ENCODE peak calls at places on chromosomes 1 and 21, in nine cellular contexts. X is fibroblast of lung; K is CD8-positive, alpha-beta T cell; M is esophagus squamous epithelium; Z is AG04450; E is psoas muscle; R is neural crest cell; H is Panc1; Q is HL-60. L is an unnamed sample.

GRCh38 chr1:33133478-33134105 is 48.3 kb downstream of the TRIM62 start:
- DNase-seq in K (no peak), Z (no peak), H (no peak), Q (no peak), R (no peak), E (no peak), M (no peak), X (no peak), L (no peak)

GRCh38 chr1:243801378-243801777 is 48.7 kb downstream of the AKT3 start:
- DNase-seq in K (no peak), Z (no peak), E (no peak), X (no peak), M (no peak), H (no peak), R (no peak), Q (no peak), L (no peak)

GRCh38 chr1:116067564-116067887 is 43.7 kb upstream of the MAB21L3 start:
- DNase-seq in E (peak), Z (no peak), M (no peak), K (no peak), H (no peak), R (no peak), Q (no peak), X (peak), L (no peak)

GRCh38 chr1:15949453-15950245 is 26.3 kb downstream of the ZBTB17 start:
- DNase-seq in Z (peak), H (no peak), E (peak), Q (peak), R (no peak), X (peak), M (peak), K (peak), L (peak)

GRCh38 chr1:108051625-108052382 is 86.8 kb upstream of the VAV3 start:
- DNase-seq in H (no peak), M (no peak), R (no peak), Q (no peak), Z (no peak), E (no peak), K (no peak), X (no peak), L (no peak)

GRCh38 chr1:218565333-218565732 is 220.2 kb downstream of the TGFB2 start:
- DNase-seq in R (no peak), Z (no peak), Q (no peak), X (peak), E (no peak), H (no peak), K (no peak), M (no peak), L (no peak)

GRCh38 chr1:11842154-11843041 is 5.2 kb downstream of the NPPA start:
- DNase-seq in Z (no peak), H (no peak), K (no peak), X (no peak), E (no peak), Q (peak), M (no peak), R (no peak), L (peak)

GRCh38 chr1:197692965-197693364 is 82.3 kb downstream of the DENND1B start:
- DNase-seq in H (no peak), X (peak), M (no peak), R (no peak), Q (no peak), Z (no peak), E (no peak), K (no peak), L (no peak)

GRCh38 chr1:15923241-15923640 is 52.7 kb downstream of the ZBTB17 start:
- DNase-seq in X (peak), M (no peak), H (no peak), R (no peak), Z (no peak), K (no peak), E (no peak), Q (no peak), L (no peak)

GRCh38 chr1:96236156-96236739 is 485.3 kb upstream of the PTBP2 start:
- DNase-seq in K (no peak), M (no peak), R (peak), X (peak), H (peak), E (no peak), Z (peak), Q (peak), L (no peak)

GRCh38 chr1:165828581-165829329 is 1.3 kb downstream of the UCK2 start:
- DNase-seq in R (peak), M (no peak), Z (peak), E (peak), K (no peak), Q (peak), H (peak), X (peak), L (no peak)

GRCh38 chr1:20883766-20884165 is 96.7 kb upstream of the HP1BP3 start:
- DNase-seq in E (no peak), M (no peak), X (peak), Q (no peak), K (no peak), R (no peak), H (no peak), Z (no peak), L (no peak)

GRCh38 chr1:223678841-223679240 is 13.3 kb upstream of the CAPN8 start:
- DNase-seq in Z (no peak), E (no peak), X (no peak), R (no peak), H (no peak), Q (peak), M (no peak), K (no peak), L (peak)

GRCh38 chr1:226825037-226825745 is 45.2 kb upstream of the PSEN2 start:
- DNase-seq in R (no peak), X (no peak), K (no peak), Z (no peak), E (no peak), Q (no peak), M (no peak), H (no peak), L (no peak)

GRCh38 chr1:57422271-57423134 is 1.4 kb downstream of the DAB1 start:
- DNase-seq in Z (no peak), K (no peak), E (peak), M (no peak), Q (no peak), R (peak), H (no peak), X (peak), L (no peak)

GRCh38 chr1:109762821-109763645 is 690 bp downstream of the EPS8L3 start:
- DNase-seq in E (peak), R (no peak), H (no peak), X (peak), K (no peak), Z (peak), Q (peak), M (no peak), L (peak)

GRCh38 chr1:100322436-100323211 is 29.7 kb upstream of the CDC14A start:
- DNase-seq in Z (no peak), Q (no peak), E (no peak), X (no peak), H (no peak), M (no peak), K (no peak), R (no peak), L (no peak)

GRCh38 chr1:86841120-86841519 is 72.8 kb downstream of the SELENOF start:
- DNase-seq in Q (no peak), X (peak), K (no peak), Z (no peak), H (no peak), M (no peak), E (no peak), R (no peak), L (no peak)

GRCh38 chr1:28971980-28972771 is 57.8 kb downstream of the EPB41 start:
- DNase-seq in M (no peak), H (peak), E (no peak), X (peak), Z (peak), K (no peak), R (no peak), Q (no peak), L (no peak)

GRCh38 chr1:7500381-7501258 is 270.5 kb upstream of the VAMP3 start:
- DNase-seq in R (no peak), Z (no peak), K (no peak), E (peak), M (no peak), X (no peak), H (no peak), Q (no peak), L (no peak)

GRCh38 chr21:41445465-41445862 is 19.4 kb downstream of the MX1 start:
- DNase-seq in X (no peak), M (no peak), R (no peak), K (no peak), H (no peak), E (no peak), Z (no peak), Q (no peak), L (no peak)

GRCh38 chr1:170290971-170291370 is 145.2 kb downstream of the NTMT2 start:
- DNase-seq in H (no peak), E (no peak), Q (no peak), R (no peak), X (peak), Z (no peak), K (no peak), M (no peak), L (no peak)

GRCh38 chr1:209875510-209875909 is 47.7 kb downstream of the UTP25 start:
- DNase-seq in R (no peak), M (no peak), E (no peak), X (peak), Z (no peak), Q (no peak), K (no peak), H (no peak), L (no peak)

DNA sequence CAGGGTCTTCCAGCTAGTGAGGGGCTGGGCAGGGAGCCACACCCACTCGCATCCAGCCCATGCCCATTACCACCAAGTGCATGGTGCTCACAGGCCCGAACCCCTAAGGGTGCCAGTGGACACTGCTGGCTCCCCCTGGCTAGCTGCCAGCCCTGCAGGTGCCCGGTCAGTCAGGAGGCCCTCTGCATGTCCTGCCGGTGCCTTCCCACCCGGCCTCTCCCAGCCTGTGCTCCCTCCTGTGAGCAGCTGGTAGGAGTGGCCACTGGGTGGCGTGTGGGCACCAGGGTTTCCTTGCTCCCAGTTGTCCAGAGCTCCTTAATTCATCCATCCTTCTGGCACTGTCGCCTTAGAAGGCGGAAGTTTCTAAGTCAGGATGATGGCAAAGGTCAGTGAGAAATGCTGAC is 33.4 kb downstream of the QSOX1 start:
- DNase-seq in E (peak), K (no peak), X (peak), M (no peak), R (peak), Z (no peak), Q (no peak), H (peak), L (no peak)
- TF ChIP-seq CTCF in E (peak), K (no peak), X (peak), M (peak), R (peak), Z (peak), Q (peak), H (peak), L (no peak)

GRCh38 chr1:240602189-240602588 is 9.8 kb downstream of the GREM2 start:
- DNase-seq in X (peak), Q (no peak), Z (no peak), E (no peak), K (no peak), H (no peak), R (no peak), M (no peak), L (no peak)
- TF ChIP-seq CTCF in X (peak), Q (no peak), Z (peak), E (no peak), K (no peak), H (peak), R (no peak), M (no peak), L (no peak)

DNA sequence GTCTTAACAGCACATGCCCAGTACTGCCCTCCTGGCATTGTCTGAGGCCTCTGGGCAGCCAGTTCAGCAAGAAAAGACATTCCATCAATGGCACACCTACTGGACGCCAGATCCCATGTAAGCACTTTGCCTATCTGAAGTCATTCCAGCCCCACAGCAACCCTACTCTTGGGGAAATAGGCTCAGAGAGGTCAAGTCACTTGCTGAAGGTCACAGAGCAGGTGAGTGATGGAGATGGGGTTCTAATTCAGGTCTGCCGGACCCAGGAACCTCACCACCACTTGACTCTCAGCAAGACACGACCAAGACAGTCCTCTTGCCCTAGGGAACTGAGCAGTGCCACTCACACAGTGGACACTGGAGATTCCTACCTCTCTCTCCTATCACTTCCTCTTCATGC is 79.4 kb downstream of the PAX7 start:
- DNase-seq in Q (no peak), M (no peak), R (no peak), E (no peak), Z (no peak), X (no peak), K (no peak), H (no peak), L (no peak)
- TF ChIP-seq CTCF in Q (no peak), M (no peak), R (no peak), E (no peak), Z (no peak), X (no peak), K (no peak), H (no peak), L (no peak)

GRCh38 chr21:26834181-26834945 is 10.8 kb downstream of the ADAMTS1 start:
- DNase-seq in E (no peak), K (no peak), H (no peak), Z (no peak), R (no peak), M (no peak), Q (no peak), X (no peak), L (no peak)
- TF ChIP-seq CTCF in E (peak), K (no peak), H (no peak), Z (peak), R (peak), M (no peak), Q (no peak), X (peak), L (no peak)

L was measured in CD14-positive monocyte.